ENCODE peak calls at places on chromosomes 1 and 21, in seven cellular contexts. V is Peyer's patch, C is thoracic aorta, J is IMR-90, I is prostate gland, O is astrocyte of the spinal cord, X is A549. A is an unnamed sample.

GRCh38 chr1:111030590-111030989 is 66.9 kb upstream of the LRIF1 start:
- DNase-seq in X (peak), O (peak), J (peak), V (peak), C (no peak), I (peak), A (peak)

GRCh38 chr1:207058878-207059867 is 6.1 kb downstream of the PFKFB2 start:
- DNase-seq in X (no peak), I (no peak), J (no peak), V (no peak), C (no peak), O (no peak), A (no peak)

GRCh38 chr1:112904071-112904830 is 51.7 kb downstream of the SLC16A1 start:
- DNase-seq in I (no peak), C (no peak), X (no peak), O (peak), J (peak), V (no peak), A (no peak)

GRCh38 chr21:26007911-26008579 is 162.5 kb downstream of the APP start:
- DNase-seq in V (no peak), I (no peak), X (no peak), C (no peak), O (no peak), J (peak), A (no peak)

GRCh38 chr1:27358928-27359313 is 7.8 kb downstream of the MAP3K6 start:
- DNase-seq in V (no peak), X (no peak), O (no peak), I (no peak), J (no peak), C (no peak), A (no peak)

GRCh38 chr1:231460614-231461013 is 38.5 kb upstream of the EGLN1 start:
- DNase-seq in J (no peak), X (no peak), V (peak), C (no peak), I (no peak), O (peak), A (peak)

GRCh38 chr1:71823656-71824159 is 458.6 kb downstream of the NEGR1 start:
- DNase-seq in V (no peak), I (no peak), X (no peak), C (no peak), J (no peak), O (no peak), A (no peak)

GRCh38 chr1:5992814-5993552 is 758 bp upstream of the NPHP4 start:
- DNase-seq in I (no peak), C (no peak), J (no peak), X (no peak), O (no peak), V (no peak), A (peak)

GRCh38 chr1:53047737-53048344 is 14.2 kb upstream of the PODN start:
- DNase-seq in X (no peak), O (peak), C (no peak), I (no peak), J (peak), V (no peak), A (no peak)

GRCh38 chr1:61142726-61143500 is 60.6 kb downstream of the NFIA start:
- DNase-seq in J (no peak), I (peak), V (no peak), C (no peak), O (no peak), X (no peak), A (no peak)

GRCh38 chr1:9110669-9111356 is 18.1 kb downstream of the GPR157 start:
- DNase-seq in C (peak), I (peak), V (peak), X (peak), J (peak), O (peak), A (peak)

GRCh38 chr1:45335732-45336365 is 4.1 kb upstream of the TOE1 start:
- DNase-seq in O (no peak), C (no peak), X (no peak), J (no peak), I (no peak), V (no peak), A (no peak)

GRCh38 chr1:97061604-97062003 is 340.0 kb downstream of the PTBP2 start:
- DNase-seq in O (no peak), V (no peak), I (no peak), C (no peak), X (no peak), J (no peak), A (no peak)

GRCh38 chr1:58576727-58577675 is at the start of gene TACSTD2:
- DNase-seq in J (no peak), I (peak), X (no peak), V (peak), C (no peak), O (no peak), A (peak)

GRCh38 chr1:203534526-203534925 is 40.6 kb downstream of the OPTC start:
- DNase-seq in O (peak), V (no peak), J (peak), I (peak), C (peak), X (peak), A (no peak)

GRCh38 chr1:55284856-55285255 is 69.7 kb upstream of the USP24 start:
- DNase-seq in C (no peak), J (peak), I (peak), O (peak), X (peak), V (no peak), A (no peak)

GRCh38 chr1:108200627-108201106 is 524 bp upstream of the SLC25A24 start:
- DNase-seq in I (peak), O (peak), J (peak), V (peak), C (peak), X (peak), A (no peak)

GRCh38 chr1:205313681-205314308 is 7.8 kb downstream of the NUAK2 start:
- DNase-seq in O (peak), V (peak), I (peak), C (no peak), J (peak), X (peak), A (peak)

GRCh38 chr1:215631489-215631888 is 64.4 kb downstream of the KCTD3 start:
- DNase-seq in V (no peak), X (peak), O (peak), I (no peak), J (peak), C (no peak), A (no peak)

GRCh38 chr1:105608713-105609112 is 1447.8 kb upstream of the PRMT6 start:
- DNase-seq in I (no peak), J (no peak), X (peak), C (no peak), V (no peak), O (no peak), A (no peak)

GRCh38 chr1:109162626-109163025 is 48.7 kb downstream of the ELAPOR1 start:
- DNase-seq in X (no peak), O (no peak), J (no peak), C (no peak), V (no peak), I (no peak), A (no peak)

GRCh38 chr21:40800126-40800525 is 46.8 kb downstream of the DSCAM start:
- DNase-seq in I (no peak), V (no peak), J (no peak), C (no peak), X (no peak), O (no peak), A (no peak)

GRCh38 chr1:3712573-3713535 is 39.4 kb upstream of the CCDC27 start:
- DNase-seq in J (no peak), I (no peak), C (no peak), V (no peak), X (no peak), O (no peak), A (no peak)

GRCh38 chr1:18434041-18434440 is 46.7 kb upstream of the KLHDC7A start:
- DNase-seq in X (no peak), V (no peak), O (no peak), C (no peak), J (no peak), I (no peak), A (no peak)

GRCh38 chr1:159923203-159924024 is 1.9 kb downstream of the TAGLN2 start:
- DNase-seq in C (peak), O (peak), X (peak), I (peak), J (peak), V (peak), A (peak)

GRCh38 chr1:200180821-200181220 is 153.3 kb downstream of the NR5A2 start:
- DNase-seq in X (peak), V (peak), J (peak), O (peak), C (no peak), I (no peak), A (no peak)

GRCh38 chr1:15033264-15033663 is 120.3 kb upstream of the TMEM51 start:
- DNase-seq in O (peak), C (no peak), J (peak), I (no peak), X (no peak), V (no peak), A (no peak)

GRCh38 chr1:155125946-155126493 is 1.7 kb upstream of the EFNA1 start:
- DNase-seq in J (no peak), V (peak), O (no peak), X (no peak), C (no peak), I (peak), A (no peak)

GRCh38 chr21:16588433-16588860 is 858.7 kb downstream of the USP25 start:
- DNase-seq in V (peak), J (peak), I (peak), O (peak), C (peak), X (peak), A (no peak)

GRCh38 chr1:30263888-30264671 is 459.3 kb downstream of the MATN1 start:
- DNase-seq in J (no peak), X (no peak), V (no peak), C (no peak), O (no peak), I (no peak), A (no peak)

GRCh38 chr1:43747736-43748135 is 40.4 kb downstream of the ST3GAL3 start:
- DNase-seq in I (no peak), V (no peak), O (no peak), X (no peak), C (no peak), J (peak), A (no peak)

GRCh38 chr1:116513956-116514355 is 56.9 kb downstream of the CD58 start:
- DNase-seq in X (no peak), C (no peak), O (no peak), J (no peak), I (no peak), V (no peak), A (no peak)

GRCh38 chr1:222339371-222339947 is 208.4 kb downstream of the HHIPL2 start:
- DNase-seq in I (no peak), V (no peak), C (no peak), O (no peak), X (no peak), J (peak), A (no peak)

GRCh38 chr1:202140833-202141232 is 3.7 kb downstream of the ARL8A start:
- DNase-seq in O (no peak), C (no peak), I (no peak), J (no peak), X (no peak), V (no peak), A (no peak)

GRCh38 chr1:196877964-196878363 is 9.9 kb upstream of the CFHR4 start:
- DNase-seq in J (peak), C (no peak), I (no peak), V (no peak), X (peak), O (peak), A (no peak)

GRCh38 chr1:64343105-64343960 is 126.6 kb upstream of the CACHD1 start:
- DNase-seq in X (peak), I (peak), J (peak), C (no peak), V (no peak), O (peak), A (no peak)

DNA sequence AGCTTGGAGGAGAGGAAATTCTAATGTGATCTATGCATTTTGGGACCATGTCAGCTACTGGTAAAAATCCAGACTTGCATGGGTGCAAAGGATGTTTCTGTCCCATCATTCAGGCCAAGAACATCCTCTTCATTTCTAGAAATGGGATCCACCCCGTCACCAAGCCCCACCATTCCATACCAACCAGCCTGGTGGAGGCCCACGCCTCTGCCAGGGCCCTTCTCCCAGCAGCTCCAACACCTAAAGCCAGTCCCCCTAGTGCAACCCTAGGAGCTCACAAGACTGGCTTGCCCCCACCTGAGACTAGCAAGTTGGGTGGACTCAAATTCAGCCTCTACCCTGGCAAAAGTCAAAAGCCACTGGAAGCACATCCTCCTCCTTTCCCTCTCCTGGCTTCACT is 1.9 kb downstream of the ARHGEF11 start:
- DNase-seq in O (no peak), C (no peak), X (no peak), V (no peak), J (no peak), I (no peak), A (no peak)
- H3K4me3 ChIP-seq in O (peak), C (peak), X (peak), V (no peak), J (peak), I (peak), A (peak)

DNA sequence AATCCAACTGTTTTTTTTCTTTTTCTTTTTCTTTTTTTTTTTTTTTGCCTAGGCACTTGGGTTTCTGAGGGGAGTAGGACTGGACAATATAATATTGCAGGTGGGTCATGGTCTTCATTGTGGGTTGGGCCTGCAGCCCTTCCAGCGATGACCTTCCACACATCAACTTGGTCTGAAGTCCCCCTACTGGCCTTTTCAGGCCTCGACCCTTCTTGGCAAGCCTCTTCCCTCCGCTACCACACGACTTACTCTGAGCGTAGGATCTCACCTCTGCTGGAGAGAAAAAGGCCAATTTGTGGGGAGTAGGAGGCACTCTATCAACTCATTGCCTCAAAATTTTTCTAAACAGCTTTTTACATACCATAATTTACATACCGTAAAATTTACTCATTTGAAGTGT is 51.1 kb upstream of the GRIK3 start:
- DNase-seq in C (no peak), V (no peak), I (no peak), J (no peak), O (no peak), X (peak), A (no peak)
- TF ChIP-seq CTCF in C (no peak), V (no peak), I (no peak), J (no peak), O (peak), X (no peak), A (peak)

GRCh38 chr21:45386336-45386727 is 18.6 kb upstream of the COL18A1 start:
- DNase-seq in O (no peak), V (no peak), I (no peak), X (no peak), C (no peak), J (no peak), A (no peak)

GRCh38 chr21:45387506-45387905 is 17.5 kb upstream of the COL18A1 start:
- DNase-seq in J (no peak), X (no peak), C (no peak), V (no peak), O (no peak), I (no peak), A (no peak)

GRCh38 chr21:45385549-45386050 is 19.4 kb upstream of the COL18A1 start:
- DNase-seq in J (no peak), I (no peak), V (no peak), O (no peak), C (no peak), X (no peak), A (no peak)

GRCh38 chr21:45388011-45388521 is 16.9 kb upstream of the COL18A1 start:
- DNase-seq in V (no peak), J (no peak), C (no peak), X (no peak), I (no peak), O (no peak), A (no peak)

DNA sequence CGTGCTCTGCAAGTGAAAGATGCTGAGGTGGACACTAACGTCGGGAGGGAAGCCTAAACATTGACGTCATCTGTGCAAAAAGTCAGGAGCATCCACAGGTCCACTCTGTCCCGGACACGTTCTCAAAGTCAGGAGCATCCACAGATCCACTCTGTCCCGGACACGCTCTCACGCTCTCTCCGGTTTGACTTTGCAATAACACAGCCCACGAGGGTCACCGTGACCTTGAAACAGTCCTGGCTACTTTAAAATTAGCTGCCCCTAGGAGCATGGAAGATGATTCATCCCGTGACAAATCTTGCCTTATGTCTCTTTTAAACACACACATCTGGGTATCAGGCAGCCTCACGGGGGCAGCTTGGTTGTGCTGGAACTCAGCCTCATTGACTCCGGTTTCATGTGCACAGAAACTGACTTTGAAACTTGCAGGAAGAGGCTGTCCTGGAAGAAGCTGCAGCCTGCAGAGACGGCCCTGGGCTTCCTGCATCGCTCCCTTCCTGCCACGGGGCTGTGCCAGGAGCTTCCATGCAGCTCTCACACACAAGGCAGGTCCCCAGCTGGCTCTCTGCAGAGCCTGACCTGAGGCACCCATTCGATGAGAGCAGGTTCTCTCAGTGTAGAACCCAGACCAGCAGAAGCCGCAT is 18.1 kb upstream of the COL18A1 start:
- DNase-seq in I (no peak), O (peak), X (peak), C (no peak), J (peak), V (no peak), A (no peak)
- H3K4me3 ChIP-seq in I (no peak), O (no peak), X (no peak), C (peak), J (no peak), V (no peak), A (no peak)

DNA sequence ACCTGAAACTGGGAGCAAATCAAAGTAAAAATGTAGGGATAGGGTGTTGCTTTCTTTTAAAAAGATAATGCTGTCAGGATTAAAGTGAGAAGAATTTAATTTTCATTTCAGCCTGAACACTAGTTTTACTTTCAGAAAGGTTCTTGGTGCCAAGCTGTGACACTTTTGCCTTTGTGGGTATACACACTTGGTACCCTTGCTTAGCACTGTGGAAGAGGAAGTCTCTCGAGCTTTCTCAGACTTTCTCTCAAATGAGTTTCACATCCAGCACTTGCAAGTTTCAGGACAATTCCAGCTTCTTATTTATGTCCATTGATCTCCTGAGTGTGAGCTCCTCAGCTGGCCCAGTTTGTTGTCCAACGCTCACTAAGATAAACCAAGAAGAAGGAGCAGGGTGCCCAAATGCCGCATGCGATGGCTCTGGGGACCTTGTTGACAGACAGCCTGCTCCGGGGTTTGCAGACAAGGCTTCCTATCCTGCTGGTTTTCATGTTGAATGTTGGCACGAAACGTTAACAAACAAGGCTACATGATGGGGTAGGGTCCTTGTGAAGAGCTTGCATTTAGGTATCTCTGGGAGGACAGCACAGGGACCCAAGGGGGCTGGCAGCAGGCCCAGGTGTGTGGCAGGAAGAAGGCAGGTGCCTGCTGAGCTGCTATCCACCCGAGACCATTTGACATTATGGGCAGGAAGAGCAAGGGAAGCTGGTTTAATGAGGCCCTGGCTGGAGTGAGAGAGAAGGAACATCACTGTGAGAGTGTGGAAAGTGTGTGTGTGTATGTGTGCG is 79.7 kb downstream of the POFUT2 start:
- DNase-seq in J (no peak), I (no peak), V (no peak), O (no peak), X (no peak), C (no peak), A (no peak)
- TF ChIP-seq CTCF in J (no peak), I (no peak), V (no peak), O (no peak), X (no peak), C (no peak), A (no peak)

GRCh38 chr1:244137725-244138124 is 86.6 kb downstream of the ZBTB18 start:
- DNase-seq in C (no peak), I (no peak), V (no peak), X (no peak), J (peak), O (peak), A (no peak)
- H3K4me3 ChIP-seq in C (no peak), I (no peak), V (no peak), X (no peak), J (no peak), O (no peak), A (peak)

DNA sequence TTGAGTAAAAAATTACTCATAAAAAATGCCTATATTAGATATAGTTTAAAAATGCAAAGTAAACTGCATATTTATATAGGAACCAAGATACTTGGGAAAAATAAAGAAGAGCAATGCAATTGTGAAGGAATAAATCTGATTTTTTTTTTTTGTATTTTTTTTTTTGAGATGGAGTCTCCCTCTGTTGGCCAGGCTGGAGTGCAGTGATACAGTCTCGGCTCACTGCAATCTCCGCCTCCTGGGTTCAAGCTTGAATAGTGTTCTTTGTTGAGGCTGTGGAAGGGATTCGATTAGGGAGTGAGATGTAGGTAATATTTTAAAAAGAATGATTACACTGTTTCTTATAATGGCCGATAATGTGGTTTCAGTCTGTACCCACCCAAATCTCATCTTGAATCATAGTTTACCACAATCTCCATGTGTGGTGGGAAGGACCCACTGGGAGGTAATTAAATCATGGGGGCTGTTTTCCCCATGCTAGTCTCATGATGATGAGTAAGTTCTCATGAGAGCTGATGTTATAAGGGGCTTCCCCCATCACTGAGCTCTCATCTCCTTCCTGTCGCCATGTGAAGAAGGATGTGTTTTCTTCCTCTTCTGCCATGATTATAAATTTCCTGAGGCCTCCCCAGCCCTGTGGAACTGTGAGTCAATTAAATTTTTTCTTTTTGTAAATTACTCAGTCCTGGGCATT is 1765.9 kb downstream of the PLA2G4A start:
- DNase-seq in C (no peak), X (no peak), O (no peak), V (no peak), J (no peak), I (no peak), A (no peak)
- TF ChIP-seq CTCF in C (no peak), X (no peak), O (no peak), V (no peak), J (no peak), I (no peak), A (no peak)

A was measured in GM06990.